ENCODE peak calls at places on chromosomes 7 and 10, in ten cellular contexts. L is dorsolateral prefrontal cortex, R is GM13977, O is GM12865, H is LNCaP clone FGC, Z is left ventricle myocardium inferior, E is mammary epithelial cell, M is fibroblast of lung, W is neural crest cell, P is epithelial cell of esophagus. Q is an unnamed sample.

GRCh38 chr10:78715435-78715834 is 353.3 kb upstream of the ZMIZ1 start:
- DNase-seq in L (no peak), R (no peak), O (no peak), H (no peak), Z (no peak), E (no peak), M (no peak), W (no peak), P (no peak), Q (no peak)

GRCh38 chr10:119412831-119413737 is 129.4 kb downstream of the RGS10 start:
- DNase-seq in L (no peak), R (no peak), O (no peak), H (no peak), Z (no peak), E (no peak), M (peak), W (no peak), P (no peak), Q (no peak)

GRCh38 chr7:16839646-16840045 is 34.8 kb upstream of the AGR2 start:
- DNase-seq in L (no peak), R (no peak), O (no peak), H (no peak), Z (no peak), E (no peak), M (no peak), W (no peak), P (no peak), Q (no peak)

GRCh38 chr10:118332948-118333710 is 9.0 kb downstream of the FAM204A start:
- DNase-seq in L (no peak), R (no peak), O (no peak), H (peak), Z (no peak), E (peak), M (peak), W (no peak), P (peak), Q (no peak)

GRCh38 chr7:104410742-104411141 is 82.3 kb downstream of the LHFPL3 start:
- DNase-seq in L (no peak), R (no peak), O (no peak), H (no peak), Z (no peak), E (no peak), M (no peak), W (no peak), P (no peak), Q (no peak)

GRCh38 chr7:96899108-96899507 is 106.2 kb upstream of the DLX6 start:
- DNase-seq in L (no peak), R (no peak), O (no peak), H (peak), Z (no peak), E (no peak), M (no peak), W (no peak), P (no peak), Q (no peak)

GRCh38 chr10:125023862-125024495 is 82.1 kb downstream of the ZRANB1 start:
- DNase-seq in L (peak), R (peak), O (no peak), H (peak), Z (peak), E (no peak), M (no peak), W (no peak), P (no peak), Q (no peak)

GRCh38 chr10:99984201-99984600 is 25.5 kb downstream of the DNMBP start:
- DNase-seq in L (no peak), R (peak), O (peak), H (no peak), Z (no peak), E (peak), M (peak), W (no peak), P (peak), Q (no peak)

GRCh38 chr10:3738855-3739350 is 46.1 kb downstream of the KLF6 start:
- DNase-seq in L (no peak), R (no peak), O (no peak), H (no peak), Z (no peak), E (no peak), M (no peak), W (no peak), P (peak), Q (no peak)

GRCh38 chr10:103968441-103969391 is 1.8 kb downstream of the SLK start:
- DNase-seq in L (no peak), R (no peak), O (no peak), H (no peak), Z (no peak), E (no peak), M (peak), W (no peak), P (no peak), Q (no peak)

GRCh38 chr7:155815332-155816191 is 3.3 kb upstream of the SHH start:
- DNase-seq in L (no peak), R (peak), O (peak), H (no peak), Z (no peak), E (peak), M (peak), W (peak), P (peak), Q (peak)

GRCh38 chr7:94043299-94043698 is 39.1 kb upstream of the BET1 start:
- DNase-seq in L (no peak), R (no peak), O (no peak), H (no peak), Z (no peak), E (peak), M (peak), W (no peak), P (peak), Q (no peak)

GRCh38 chr10:75565286-75566251 is 134.1 kb downstream of the LRMDA start:
- DNase-seq in L (no peak), R (no peak), O (peak), H (peak), Z (no peak), E (no peak), M (no peak), W (no peak), P (no peak), Q (no peak)

GRCh38 chr10:117216611-117217195 is 19.4 kb downstream of the KCNK18 start:
- DNase-seq in L (peak), R (peak), O (peak), H (no peak), Z (peak), E (peak), M (peak), W (peak), P (peak), Q (peak)

GRCh38 chr7:150668472-150668911 is 17.0 kb upstream of the GIMAP2 start:
- DNase-seq in L (no peak), R (peak), O (peak), H (no peak), Z (no peak), E (no peak), M (no peak), W (no peak), P (no peak), Q (no peak)

GRCh38 chr10:75245354-75246001 is 9.7 kb upstream of the COMTD1 start:
- DNase-seq in L (no peak), R (no peak), O (no peak), H (no peak), Z (no peak), E (no peak), M (no peak), W (no peak), P (peak), Q (no peak)

GRCh38 chr7:45021604-45022296 is 21.7 kb downstream of the CCM2 start:
- DNase-seq in L (no peak), R (no peak), O (peak), H (no peak), Z (no peak), E (peak), M (peak), W (no peak), P (peak), Q (no peak)

GRCh38 chr10:101835406-101835805 is 8.2 kb downstream of the KCNIP2 start:
- DNase-seq in L (no peak), R (no peak), O (no peak), H (no peak), Z (no peak), E (no peak), M (no peak), W (no peak), P (no peak), Q (no peak)

GRCh38 chr10:24272374-24272773 is 63.4 kb downstream of the KIAA1217 start:
- DNase-seq in L (no peak), R (no peak), O (no peak), H (no peak), Z (no peak), E (no peak), M (no peak), W (no peak), P (no peak), Q (no peak)

GRCh38 chr10:71765907-71766716 is 7.2 kb downstream of the VSIR start:
- DNase-seq in L (no peak), R (no peak), O (no peak), H (no peak), Z (no peak), E (no peak), M (no peak), W (no peak), P (no peak), Q (no peak)

GRCh38 chr10:12814166-12814565 is 187.3 kb downstream of the CCDC3 start:
- DNase-seq in L (no peak), R (no peak), O (no peak), H (no peak), Z (no peak), E (no peak), M (no peak), W (no peak), P (no peak), Q (no peak)

GRCh38 chr10:1654811-1655356 is 82.4 kb downstream of the ADARB2 start:
- DNase-seq in L (no peak), R (no peak), O (no peak), H (no peak), Z (no peak), E (no peak), M (no peak), W (no peak), P (no peak), Q (no peak)

GRCh38 chr7:100119701-100120517 is 475 bp downstream of the CNPY4 start:
- DNase-seq in L (peak), R (peak), O (peak), H (no peak), Z (peak), E (no peak), M (peak), W (peak), P (peak), Q (peak)

DNA sequence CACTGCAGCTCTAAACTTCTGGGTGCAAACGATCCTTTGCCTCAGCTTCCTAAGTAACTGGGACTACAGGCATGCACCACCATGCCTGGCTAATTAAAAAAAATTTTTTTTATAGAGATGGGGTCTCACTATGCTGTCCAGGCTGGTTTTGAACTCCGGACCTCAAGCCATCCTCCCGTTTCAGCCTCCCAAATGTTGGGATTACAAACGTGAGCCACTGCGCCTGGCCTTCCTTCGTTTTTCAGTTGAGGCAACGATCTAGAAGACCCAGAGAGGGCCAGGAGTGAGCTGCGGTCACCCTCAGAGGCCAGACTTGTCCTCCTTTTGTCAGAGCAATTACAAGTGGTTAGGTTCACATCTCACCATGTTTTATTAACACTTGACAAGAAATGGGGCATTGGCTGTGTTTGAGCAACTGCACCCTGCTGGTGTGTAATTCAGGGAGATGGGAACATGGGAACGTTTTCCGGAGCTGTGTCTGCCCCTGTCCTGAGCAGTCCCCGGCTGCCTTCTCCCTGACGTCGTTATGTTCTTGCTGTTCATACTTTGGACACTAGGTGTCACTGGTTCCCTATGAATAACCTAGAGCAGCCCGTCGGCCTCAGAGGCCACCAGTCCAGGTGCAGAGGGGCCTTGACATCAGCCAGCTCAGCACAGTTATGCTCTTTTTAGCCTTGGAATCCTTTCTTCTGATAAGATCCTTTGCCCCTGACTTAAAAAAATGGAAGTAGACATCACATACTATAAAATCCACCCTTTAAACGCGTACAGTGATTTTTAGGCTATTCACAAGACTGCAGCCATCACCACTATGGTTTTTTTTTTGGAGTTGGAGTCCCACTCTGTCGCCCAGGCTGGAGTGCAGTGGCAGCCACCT is 375.0 kb downstream of the TYW1 start:
- DNase-seq in L (no peak), R (peak), O (peak), H (peak), Z (peak), E (peak), M (peak), W (peak), P (peak), Q (peak)
- TF ChIP-seq CTCF in L (peak), R (peak), O (peak), H (peak), Z (peak), E (peak), M (peak), W (peak), P (peak), Q (peak)

GRCh38 chr10:82796510-82796909 is 921.5 kb downstream of the NRG3 start:
- DNase-seq in L (no peak), R (no peak), O (no peak), H (peak), Z (no peak), E (no peak), M (peak), W (no peak), P (no peak), Q (no peak)
- TF ChIP-seq CTCF in L (peak), R (peak), O (peak), H (peak), Z (peak), E (peak), M (peak), W (peak), P (peak), Q (peak)

GRCh38 chr7:31049001-31049765 is 2.9 kb upstream of the ADCYAP1R1 start:
- DNase-seq in L (no peak), R (no peak), O (no peak), H (no peak), Z (no peak), E (no peak), M (no peak), W (no peak), P (no peak), Q (no peak)

GRCh38 chr7:31053986-31054385 is 1.9 kb downstream of the ADCYAP1R1 start:
- DNase-seq in L (no peak), R (no peak), O (no peak), H (no peak), Z (no peak), E (no peak), M (no peak), W (no peak), P (no peak), Q (no peak)

GRCh38 chr7:31052841-31053601 is 913 bp downstream of the ADCYAP1R1 start:
- DNase-seq in L (no peak), R (no peak), O (no peak), H (no peak), Z (no peak), E (no peak), M (no peak), W (no peak), P (no peak), Q (no peak)

GRCh38 chr7:31052504-31052840 is 364 bp downstream of the ADCYAP1R1 start:
- DNase-seq in L (no peak), R (no peak), O (no peak), H (no peak), Z (no peak), E (no peak), M (no peak), W (no peak), P (no peak), Q (no peak)

GRCh38 chr7:31051598-31052503 is at the start of gene ADCYAP1R1:
- DNase-seq in L (no peak), R (peak), O (no peak), H (no peak), Z (peak), E (no peak), M (no peak), W (peak), P (no peak), Q (peak)
- TF ChIP-seq CTCF in L (no peak), R (no peak), O (no peak), H (no peak), Z (peak), E (no peak), M (no peak), W (peak), P (no peak), Q (no peak)

GRCh38 chr7:64947252-64948000 is 43.4 kb downstream of the ZNF117 start:
- DNase-seq in L (no peak), R (no peak), O (no peak), H (no peak), Z (no peak), E (no peak), M (no peak), W (no peak), P (no peak), Q (peak)

GRCh38 chr7:64951250-64951848 is 39.5 kb downstream of the ZNF117 start:
- DNase-seq in L (no peak), R (peak), O (peak), H (peak), Z (no peak), E (peak), M (peak), W (no peak), P (peak), Q (no peak)

GRCh38 chr7:64945481-64945756 is 42.3 kb downstream of the ZNF273 start:
- DNase-seq in L (no peak), R (no peak), O (no peak), H (no peak), Z (no peak), E (no peak), M (no peak), W (no peak), P (no peak), Q (no peak)

GRCh38 chr7:64945776-64946175 is 42.7 kb downstream of the ZNF273 start:
- DNase-seq in L (no peak), R (no peak), O (no peak), H (no peak), Z (no peak), E (no peak), M (no peak), W (no peak), P (no peak), Q (no peak)

GRCh38 chr7:64946772-64947171 is 43.7 kb downstream of the ZNF273 start:
- DNase-seq in L (no peak), R (peak), O (no peak), H (no peak), Z (no peak), E (no peak), M (peak), W (peak), P (no peak), Q (peak)
- TF ChIP-seq CTCF in L (peak), R (peak), O (no peak), H (no peak), Z (no peak), E (no peak), M (peak), W (peak), P (peak), Q (no peak)

GRCh38 chr10:43386981-43387677 is 15.7 kb downstream of the FXYD4 start:
- DNase-seq in L (no peak), R (no peak), O (no peak), H (no peak), Z (no peak), E (no peak), M (no peak), W (no peak), P (no peak), Q (no peak)

GRCh38 chr10:43387678-43388032 is 16.2 kb downstream of the FXYD4 start:
- DNase-seq in L (no peak), R (no peak), O (no peak), H (no peak), Z (no peak), E (no peak), M (no peak), W (no peak), P (no peak), Q (no peak)

GRCh38 chr10:43390333-43390732 is 18.7 kb downstream of the HNRNPF start:
- DNase-seq in L (no peak), R (no peak), O (no peak), H (no peak), Z (no peak), E (no peak), M (no peak), W (no peak), P (no peak), Q (no peak)

GRCh38 chr10:43390791-43391190 is 18.2 kb downstream of the HNRNPF start:
- DNase-seq in L (no peak), R (no peak), O (no peak), H (no peak), Z (no peak), E (peak), M (peak), W (no peak), P (peak), Q (no peak)

DNA sequence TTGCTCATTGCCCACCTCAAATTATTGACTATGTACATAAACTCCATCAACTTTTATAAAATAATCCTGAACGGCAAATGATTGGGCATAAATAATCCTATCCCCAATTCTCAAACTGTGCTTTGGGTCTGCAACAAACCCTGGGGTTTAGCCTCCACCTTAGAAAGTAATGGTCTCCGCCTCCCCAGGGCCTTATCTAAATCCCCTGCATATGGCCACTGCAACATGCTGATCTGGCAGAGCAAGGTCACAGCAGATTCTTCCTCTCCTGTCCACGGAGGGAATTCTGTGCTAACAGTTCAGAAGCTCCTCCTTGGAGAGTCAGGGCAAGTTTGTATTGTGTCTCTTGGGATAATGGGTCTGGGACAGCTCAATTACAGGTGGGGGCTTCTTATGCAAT is 18.4 kb downstream of the FXYD4 start:
- DNase-seq in L (no peak), R (no peak), O (no peak), H (no peak), Z (no peak), E (no peak), M (no peak), W (no peak), P (no peak), Q (no peak)
- TF ChIP-seq CTCF in L (no peak), R (no peak), O (no peak), H (no peak), Z (no peak), E (no peak), M (no peak), W (no peak), P (no peak), Q (no peak)

DNA sequence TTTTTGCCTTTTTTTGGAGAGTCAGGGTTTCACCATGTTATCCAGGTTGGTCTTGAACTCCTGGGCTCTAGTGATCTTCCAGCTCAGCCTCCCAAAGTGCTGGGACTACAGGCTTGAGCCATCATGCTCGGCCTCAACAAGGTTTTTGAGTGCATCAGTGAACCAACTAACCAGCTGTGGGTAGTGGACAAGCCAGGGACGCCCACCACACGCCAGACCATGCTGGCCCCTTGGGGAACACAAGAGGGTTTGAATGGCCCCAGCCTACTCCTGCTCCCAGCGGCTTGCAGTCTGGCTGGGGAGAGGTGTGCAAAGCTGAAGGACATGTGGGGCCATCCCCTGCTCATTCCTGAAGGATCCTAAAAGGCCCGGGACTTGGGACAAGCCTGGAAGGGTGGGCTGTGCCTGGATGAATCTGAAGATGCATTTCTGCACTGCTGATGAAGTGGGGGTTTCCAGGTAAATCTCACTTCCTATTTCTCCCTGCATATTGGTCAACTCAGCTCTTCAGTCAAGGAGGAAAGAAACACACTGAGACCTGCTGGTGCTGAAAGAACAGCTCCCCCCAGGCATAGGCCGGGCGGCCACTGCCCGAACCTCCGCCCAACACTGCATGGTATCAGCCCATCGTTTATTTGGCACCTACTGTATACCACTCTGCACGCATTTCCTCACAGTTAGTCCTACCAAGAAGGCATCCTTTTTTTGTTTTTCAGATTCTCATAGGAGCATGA is 6.9 kb downstream of the MMD2 start:
- DNase-seq in L (no peak), R (peak), O (peak), H (no peak), Z (no peak), E (peak), M (peak), W (no peak), P (peak), Q (peak)
- TF ChIP-seq CTCF in L (no peak), R (no peak), O (no peak), H (no peak), Z (no peak), E (no peak), M (no peak), W (no peak), P (no peak), Q (no peak)

GRCh38 chr10:49324711-49325110 is 25.7 kb downstream of the C10orf71 start:
- DNase-seq in L (no peak), R (no peak), O (no peak), H (peak), Z (no peak), E (no peak), M (no peak), W (no peak), P (no peak), Q (peak)
- TF ChIP-seq CTCF in L (no peak), R (no peak), O (no peak), H (peak), Z (no peak), E (no peak), M (no peak), W (no peak), P (no peak), Q (no peak)

GRCh38 chr10:34017281-34017680 is 682.8 kb upstream of the NRP1 start:
- DNase-seq in L (no peak), R (no peak), O (no peak), H (no peak), Z (no peak), E (no peak), M (no peak), W (no peak), P (no peak), Q (no peak)
- TF ChIP-seq CTCF in L (no peak), R (no peak), O (no peak), H (no peak), Z (no peak), E (peak), M (no peak), W (peak), P (peak), Q (peak)

GRCh38 chr10:131979336-131979735 is 2.4 kb downstream of the BNIP3 start:
- DNase-seq in L (no peak), R (no peak), O (no peak), H (no peak), Z (no peak), E (no peak), M (no peak), W (no peak), P (no peak), Q (no peak)
- TF ChIP-seq CTCF in L (no peak), R (no peak), O (no peak), H (no peak), Z (no peak), E (no peak), M (no peak), W (no peak), P (no peak), Q (no peak)